ENCODE peak calls at places on chromosome 15, in six cellular contexts. H is lower lobe of right lung; E is adrenal gland; T is heart right ventricle; I is AG10803; P is CD8-positive, alpha-beta T cell. R is an unnamed sample.

GRCh38 chr15:80093854-80094418 is 34.5 kb downstream of the ZFAND6 start:
- DNase-seq in T (peak), H (peak), E (peak), I (no peak), P (no peak), R (no peak)

GRCh38 chr15:52288051-52288942 is 7.3 kb downstream of the MYO5C start:
- DNase-seq in H (peak), I (no peak), E (no peak), P (no peak), T (no peak), R (no peak)

GRCh38 chr15:68733666-68734065 is 87.0 kb downstream of the ANP32A start:
- DNase-seq in H (no peak), T (no peak), E (no peak), P (no peak), I (peak), R (no peak)

GRCh38 chr15:84624359-84624758 is 23.6 kb downstream of the ZSCAN2 start:
- DNase-seq in H (no peak), T (no peak), P (no peak), E (no peak), I (no peak), R (no peak)

GRCh38 chr15:29633971-29634370 is 188.3 kb downstream of the TJP1 start:
- DNase-seq in E (no peak), T (no peak), H (no peak), P (no peak), I (no peak), R (no peak)

GRCh38 chr15:34436126-34436955 is 1.3 kb downstream of the GOLGA8A start:
- DNase-seq in H (no peak), I (peak), T (no peak), E (no peak), P (peak), R (no peak)

GRCh38 chr15:30956216-30956803 is 35.1 kb downstream of the MTMR10 start:
- DNase-seq in H (no peak), I (peak), E (no peak), P (no peak), T (no peak), R (no peak)

GRCh38 chr15:52464478-52464877 is 64.2 kb downstream of the MYO5A start:
- DNase-seq in T (no peak), E (no peak), H (no peak), I (no peak), P (no peak), R (no peak)

GRCh38 chr15:66780172-66780972 is 78.3 kb downstream of the SMAD6 start:
- DNase-seq in P (no peak), T (no peak), H (no peak), E (no peak), I (peak), R (peak)

GRCh38 chr15:25717861-25718504 is 145.1 kb downstream of the ATP10A start:
- DNase-seq in H (no peak), T (no peak), I (peak), E (no peak), P (no peak), R (no peak)

GRCh38 chr15:37125143-37125542 is 24.8 kb upstream of the MEIS2 start:
- DNase-seq in P (no peak), E (no peak), T (no peak), I (no peak), H (no peak), R (no peak)

GRCh38 chr15:53716909-53717878 is 42.3 kb downstream of the WDR72 start:
- DNase-seq in P (no peak), I (no peak), E (no peak), H (no peak), T (no peak), R (no peak)

GRCh38 chr15:62855085-62855476 is 187.5 kb upstream of the TPM1 start:
- DNase-seq in H (no peak), E (no peak), I (no peak), P (no peak), T (no peak), R (no peak)

GRCh38 chr15:46795685-46796084 is 921.6 kb upstream of the SEMA6D start:
- DNase-seq in T (no peak), H (no peak), E (no peak), P (no peak), I (no peak), R (no peak)

GRCh38 chr15:70199124-70199482 is 101.4 kb upstream of the TLE3 start:
- DNase-seq in P (no peak), E (no peak), T (no peak), H (no peak), I (no peak), R (no peak)

GRCh38 chr15:29093065-29093435 is 176.6 kb downstream of the NSMCE3 start:
- DNase-seq in E (no peak), I (no peak), H (no peak), P (no peak), T (no peak), R (no peak)

GRCh38 chr15:62089616-62090015 is 22.8 kb downstream of the C2CD4A start:
- DNase-seq in E (no peak), H (no peak), I (no peak), T (no peak), P (no peak), R (peak)

GRCh38 chr15:62940359-62940754 is 102.2 kb upstream of the TPM1 start:
- DNase-seq in T (no peak), P (no peak), I (no peak), E (no peak), H (no peak), R (no peak)

GRCh38 chr15:39466428-39466827 is 114.5 kb upstream of the THBS1 start:
- DNase-seq in I (peak), T (peak), H (peak), P (no peak), E (peak), R (no peak)

GRCh38 chr15:66756220-66756769 is 54.3 kb downstream of the SMAD6 start:
- DNase-seq in E (no peak), I (peak), P (no peak), H (no peak), T (no peak), R (no peak)

GRCh38 chr15:92071030-92071644 is 217.6 kb downstream of the SLCO3A1 start:
- DNase-seq in I (no peak), H (no peak), P (no peak), E (no peak), T (peak), R (no peak)

GRCh38 chr15:40137011-40137906 is 23.6 kb upstream of the BUB1B start:
- DNase-seq in T (no peak), H (no peak), I (no peak), E (peak), P (no peak), R (no peak)

GRCh38 chr15:90710436-90710835 is 6.7 kb upstream of the BLM start:
- DNase-seq in H (peak), T (no peak), E (no peak), P (no peak), I (no peak), R (no peak)

GRCh38 chr15:49610166-49610918 is 10.3 kb downstream of the FAM227B start:
- DNase-seq in E (no peak), P (no peak), T (no peak), I (peak), H (no peak), R (no peak)

GRCh38 chr15:40554164-40554530 is 10.7 kb downstream of the CCDC32 start:
- DNase-seq in H (no peak), P (no peak), T (no peak), E (no peak), I (no peak), R (no peak)

GRCh38 chr15:85706779-85707518 is 87.8 kb downstream of the KLHL25 start:
- DNase-seq in E (no peak), T (no peak), I (peak), P (peak), H (no peak), R (no peak)

GRCh38 chr15:86879250-86880229 is 799.9 kb downstream of the AGBL1 start:
- DNase-seq in T (peak), I (peak), E (no peak), P (no peak), H (no peak), R (no peak)

GRCh38 chr15:39392469-39393047 is 188.3 kb upstream of the THBS1 start:
- DNase-seq in H (no peak), T (no peak), P (no peak), E (no peak), I (no peak), R (no peak)

GRCh38 chr15:31027948-31028586 is 36.6 kb upstream of the MTMR10 start:
- DNase-seq in E (no peak), I (no peak), P (no peak), H (no peak), T (no peak), R (no peak)

GRCh38 chr15:58258501-58259274 is 120.5 kb downstream of the AQP9 start:
- DNase-seq in P (no peak), T (no peak), H (no peak), I (no peak), E (no peak), R (peak)

GRCh38 chr15:64622410-64623260 is 152.8 kb downstream of the RBPMS2 start:
- DNase-seq in P (peak), I (no peak), E (no peak), T (no peak), H (no peak), R (no peak)

GRCh38 chr15:29455055-29455454 is 185.4 kb upstream of the NSMCE3 start:
- DNase-seq in I (no peak), E (no peak), T (no peak), P (no peak), H (no peak), R (no peak)

GRCh38 chr15:81152799-81153198 is 18.7 kb downstream of the CFAP161 start:
- DNase-seq in P (no peak), H (no peak), I (no peak), T (no peak), E (no peak), R (no peak)

GRCh38 chr15:39555885-39556284 is 25.0 kb upstream of the THBS1 start:
- DNase-seq in T (no peak), P (no peak), E (no peak), H (no peak), I (no peak), R (no peak)

GRCh38 chr15:88748651-88749050 is 54.6 kb upstream of the ACAN start:
- DNase-seq in H (no peak), T (no peak), E (no peak), P (no peak), I (no peak), R (no peak)
- TF ChIP-seq CTCF in H (no peak), T (no peak), E (no peak), P (no peak), I (no peak), R (no peak)

GRCh38 chr15:77737238-77738037 is 104.7 kb upstream of the LINGO1 start:
- DNase-seq in T (no peak), P (no peak), E (no peak), H (no peak), I (no peak), R (no peak)

GRCh38 chr15:77742127-77742526 is 109.4 kb upstream of the LINGO1 start:
- DNase-seq in T (no peak), I (no peak), E (no peak), H (no peak), P (no peak), R (no peak)

GRCh38 chr15:77738038-77738370 is 105.3 kb upstream of the LINGO1 start:
- DNase-seq in I (no peak), P (no peak), H (no peak), E (no peak), T (no peak), R (no peak)

GRCh38 chr15:77738441-77739437 is 106.0 kb upstream of the LINGO1 start:
- DNase-seq in I (no peak), T (no peak), H (no peak), P (no peak), E (no peak), R (no peak)

DNA sequence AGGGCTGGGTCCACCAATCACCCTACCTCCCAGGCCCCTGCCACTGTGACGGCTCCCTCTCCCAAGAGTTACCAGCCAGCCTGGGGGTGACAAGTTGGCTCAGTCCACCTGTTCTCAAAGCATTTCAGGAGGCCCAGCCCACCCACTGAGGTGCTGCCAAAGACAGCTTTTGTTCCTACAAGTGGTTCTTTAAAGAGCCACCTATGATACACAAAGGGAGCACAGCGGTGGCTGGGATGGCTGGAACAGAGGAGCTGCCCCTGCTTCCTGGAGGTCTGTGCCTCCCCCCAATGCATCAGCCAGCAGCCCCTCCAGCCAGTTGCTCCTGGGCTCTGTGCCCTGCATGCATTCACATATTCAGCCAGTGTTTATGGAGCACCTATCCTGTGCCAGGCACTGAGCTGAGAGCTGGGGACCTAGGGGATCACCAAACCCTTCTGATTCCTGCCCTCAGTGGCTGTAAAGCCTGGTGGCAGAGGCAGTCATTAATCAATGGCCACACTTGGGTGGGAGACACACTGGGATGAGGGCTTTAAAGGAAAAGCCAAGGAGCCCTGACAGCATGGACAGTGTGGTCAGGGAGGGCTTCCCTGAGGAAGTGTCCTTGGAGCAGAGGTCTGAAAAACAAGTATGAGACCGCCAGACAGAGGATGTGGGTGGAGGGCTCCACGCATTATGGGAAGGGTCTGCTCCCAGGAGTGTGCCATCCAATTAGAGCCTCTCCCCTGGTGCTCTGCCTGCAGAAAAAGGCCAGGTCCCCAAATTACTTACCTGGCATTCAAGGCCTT is 107.1 kb upstream of the LINGO1 start:
- DNase-seq in H (no peak), T (no peak), I (no peak), P (no peak), E (no peak), R (no peak)
- H3K4me3 ChIP-seq in H (no peak), T (no peak), I (no peak), P (no peak), E (no peak), R (no peak)

GRCh38 chr15:74631408-74631807 is 15.8 kb downstream of the CLK3 start:
- DNase-seq in I (no peak), T (no peak), P (no peak), H (no peak), E (no peak), R (no peak)

GRCh38 chr15:74630284-74631086 is 14.8 kb downstream of the CLK3 start:
- DNase-seq in I (no peak), H (no peak), E (no peak), P (no peak), T (no peak), R (no peak)

GRCh38 chr15:74631087-74631385 is 15.4 kb downstream of the CLK3 start:
- DNase-seq in H (no peak), T (no peak), P (no peak), I (no peak), E (no peak), R (no peak)

GRCh38 chr15:74632601-74633000 is 17.0 kb downstream of the CLK3 start:
- DNase-seq in E (no peak), H (no peak), I (no peak), P (no peak), T (no peak), R (no peak)

DNA sequence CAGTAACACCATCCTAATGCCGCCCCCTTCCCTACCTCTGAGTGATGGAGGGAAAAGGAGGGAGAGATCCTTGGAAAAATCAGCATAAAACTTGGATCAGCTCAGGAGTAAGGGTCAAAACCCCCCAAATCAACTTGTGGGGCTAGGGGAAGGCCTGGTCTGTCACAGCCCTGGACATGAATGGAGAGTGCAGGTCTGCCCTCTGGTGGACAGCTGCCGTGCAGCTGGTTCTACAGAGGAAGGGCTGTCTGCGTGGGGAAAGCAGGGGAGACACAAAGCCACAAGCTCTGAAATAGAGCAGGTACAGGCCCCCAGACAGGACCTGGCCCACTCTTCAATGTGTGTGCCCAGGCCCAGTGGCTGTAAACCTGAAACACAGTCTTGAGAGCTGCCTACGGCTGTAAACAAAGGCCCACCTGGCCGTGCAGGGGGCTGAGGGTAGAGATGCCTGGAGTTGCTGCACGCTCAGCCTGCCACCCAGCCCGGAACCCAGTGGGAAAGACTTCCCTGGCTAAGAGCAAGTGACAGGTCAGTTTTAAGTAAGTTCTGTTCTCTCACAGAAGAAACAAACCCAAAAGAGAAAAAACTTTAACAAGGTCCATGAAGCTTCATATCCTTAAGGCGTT is 16.4 kb downstream of the CLK3 start:
- DNase-seq in I (peak), P (peak), E (no peak), H (no peak), T (peak), R (no peak)
- TF ChIP-seq CTCF in I (peak), P (peak), E (peak), H (peak), T (peak), R (peak)

GRCh38 chr15:98715890-98716443 is 67.6 kb downstream of the IGF1R start:
- DNase-seq in H (no peak), T (no peak), I (no peak), E (no peak), P (no peak), R (no peak)
- H3K4me3 ChIP-seq in H (no peak), T (no peak), I (no peak), E (no peak), P (no peak), R (no peak)

DNA sequence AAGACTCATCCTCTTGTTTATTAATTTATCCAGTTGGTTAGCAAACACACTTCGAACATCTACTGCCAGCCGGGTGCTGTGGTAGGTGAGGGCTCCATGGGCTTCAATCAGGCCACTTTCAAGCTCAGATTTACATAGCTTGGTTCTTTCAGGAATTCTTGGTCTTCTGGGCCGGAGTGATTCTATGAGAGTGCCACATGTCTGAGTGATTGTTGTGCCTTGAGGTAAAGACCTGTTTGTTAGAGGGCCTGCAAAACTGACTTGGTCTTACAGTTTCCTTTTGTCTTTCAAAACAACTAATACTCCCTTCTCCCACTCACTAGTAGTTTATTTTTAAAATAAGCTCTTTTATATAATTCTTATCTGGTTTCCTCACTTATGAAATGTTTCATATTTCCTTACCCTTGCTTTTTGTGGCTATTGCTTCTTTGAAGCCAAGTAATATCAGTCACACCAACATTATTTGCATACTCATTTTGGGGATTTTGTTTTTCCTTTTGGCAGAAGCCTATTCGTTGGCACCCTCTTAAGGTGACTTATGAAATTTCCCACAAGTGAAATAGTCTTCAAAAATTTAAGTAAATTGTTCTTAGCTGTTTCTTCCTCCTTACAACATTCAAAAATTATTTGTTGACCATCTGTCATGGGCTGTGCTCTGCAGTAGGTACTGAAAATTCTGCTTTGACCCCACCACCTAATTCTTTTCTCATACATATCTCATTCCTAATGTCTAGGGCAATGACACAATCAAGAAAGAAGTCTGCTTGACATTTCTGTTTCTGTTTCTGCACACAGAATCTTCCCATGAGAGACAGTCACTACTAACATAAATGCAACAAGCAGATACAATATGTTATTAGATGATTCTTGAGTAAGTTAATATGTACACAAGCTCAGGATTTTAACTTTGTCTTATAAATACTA is 120.2 kb downstream of the LRRC28 start:
- DNase-seq in I (peak), T (no peak), E (no peak), H (no peak), P (no peak), R (no peak)
- TF ChIP-seq CTCF in I (peak), T (no peak), E (no peak), H (no peak), P (no peak), R (no peak)

DNA sequence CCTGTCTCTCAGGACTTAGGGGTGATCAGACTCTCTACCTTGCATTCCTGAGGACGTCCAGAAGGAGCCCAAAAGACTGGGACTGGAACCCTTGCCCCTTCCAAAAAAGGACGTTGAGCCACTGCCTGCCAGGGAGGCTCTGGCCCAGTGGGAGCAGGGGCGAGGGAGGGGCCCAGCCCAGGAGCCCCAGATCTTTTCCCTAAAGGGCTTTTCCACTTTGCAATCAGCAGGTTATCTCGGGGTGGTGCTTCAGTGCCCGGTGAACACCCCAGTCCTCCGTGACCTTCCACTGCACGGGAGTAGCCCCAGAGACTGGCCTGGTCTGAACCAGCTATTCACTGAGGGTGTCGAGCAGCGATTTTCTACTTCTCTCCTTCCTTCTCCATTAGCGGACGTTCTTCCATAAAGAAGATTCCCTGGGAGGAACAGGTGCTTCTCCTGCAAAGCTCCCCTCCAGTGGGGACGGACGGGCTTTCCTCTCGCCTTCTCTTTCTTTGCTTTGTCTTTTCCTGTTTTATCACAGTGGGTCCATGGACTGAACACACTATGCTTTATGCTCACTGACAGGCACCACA is 113.7 kb downstream of the CHSY1 start:
- DNase-seq in H (peak), T (no peak), I (no peak), E (no peak), P (no peak), R (no peak)
- H3K4me3 ChIP-seq in H (no peak), T (no peak), I (no peak), E (no peak), P (no peak), R (no peak)

R was measured in retinal pigment epithelial cell.